ENCODE peak calls at places on chromosomes 4 and X, in four cellular contexts. One of them, this sample, is unnamed.
A peak's percentile ranks its signal among the peaks of the same experiment; 100 is the strongest.

GRCh38 chrX:119009071-119009470 is 34.7 kb downstream of the LONRF3 start:
- DNase-seq in SK-N-SH: no peak
- DNase-seq in HepG2: no peak
- DNase-seq in GM12878: no peak
- DNase-seq in this sample: no peak

GRCh38 chr4:153594208-153594607 is 89.9 kb upstream of the TLR2 start:
- DNase-seq in SK-N-SH: no peak
- DNase-seq in HepG2: no peak
- DNase-seq in GM12878: no peak
- DNase-seq in this sample: peak; percentile 70

GRCh38 chrX:134258202-134258601 is 21.2 kb downstream of the CCDC160 start:
- DNase-seq in GM12878: no peak
- DNase-seq in SK-N-SH: no peak
- DNase-seq in HepG2: no peak
- DNase-seq in this sample: no peak

GRCh38 chrX:150680974-150681373 is 12.2 kb upstream of the MTMR1 start:
- DNase-seq in SK-N-SH: peak; percentile 36
- DNase-seq in HepG2: peak; percentile 7
- DNase-seq in GM12878: no peak
- DNase-seq in this sample: peak; percentile 57

GRCh38 chr4:152107736-152108500 is 347.1 kb upstream of the GATB start:
- DNase-seq in SK-N-SH: no peak
- DNase-seq in GM12878: no peak
- DNase-seq in HepG2: no peak
- DNase-seq in this sample: no peak

GRCh38 chrX:152418025-152418424 is 33.1 kb downstream of the GABRA3 start:
- DNase-seq in GM12878: no peak
- DNase-seq in SK-N-SH: no peak
- DNase-seq in HepG2: no peak
- DNase-seq in this sample: no peak

GRCh38 chr4:188414441-188414840 is 275.2 kb downstream of the TRIML1 start:
- DNase-seq in GM12878: no peak
- DNase-seq in HepG2: no peak
- DNase-seq in SK-N-SH: no peak
- DNase-seq in this sample: no peak

GRCh38 chr4:153261431-153261830 is 57.2 kb downstream of the TRIM2 start:
- DNase-seq in GM12878: no peak
- DNase-seq in HepG2: no peak
- DNase-seq in SK-N-SH: no peak
- DNase-seq in this sample: no peak

GRCh38 chrX:154486052-154486395 is 391 bp downstream of the UBL4A start:
- DNase-seq in GM12878: no peak
- DNase-seq in SK-N-SH: peak; percentile 56
- DNase-seq in HepG2: no peak
- DNase-seq in this sample: no peak

GRCh38 chrX:107542500-107542899 is 85.8 kb upstream of the PRPS1 start:
- DNase-seq in GM12878: no peak
- DNase-seq in HepG2: peak; percentile 34
- DNase-seq in SK-N-SH: peak; percentile 19
- DNase-seq in this sample: no peak

GRCh38 chrX:123184858-123185251 is 777 bp downstream of the GRIA3 start:
- DNase-seq in HepG2: no peak
- DNase-seq in SK-N-SH: peak; percentile 51
- DNase-seq in GM12878: no peak
- DNase-seq in this sample: no peak

GRCh38 chr4:79855081-79855480 is 217.9 kb downstream of the ANTXR2 start:
- DNase-seq in SK-N-SH: no peak
- DNase-seq in GM12878: no peak
- DNase-seq in HepG2: no peak
- DNase-seq in this sample: no peak

GRCh38 chr4:111618908-111619307 is 526.3 kb upstream of the FAM241A start:
- DNase-seq in GM12878: no peak
- DNase-seq in HepG2: no peak
- DNase-seq in SK-N-SH: no peak
- DNase-seq in this sample: no peak

GRCh38 chr4:8398347-8398746 is 42.2 kb downstream of the ACOX3 start:
- DNase-seq in HepG2: no peak
- DNase-seq in GM12878: no peak
- DNase-seq in SK-N-SH: no peak
- DNase-seq in this sample: no peak

GRCh38 chrX:132395059-132395458 is 93.8 kb downstream of the MBNL3 start:
- DNase-seq in GM12878: no peak
- DNase-seq in HepG2: no peak
- DNase-seq in SK-N-SH: no peak
- DNase-seq in this sample: no peak

GRCh38 chr4:86033171-86033570 is 326.7 kb downstream of the MAPK10 start:
- DNase-seq in HepG2: no peak
- DNase-seq in GM12878: no peak
- DNase-seq in SK-N-SH: no peak
- DNase-seq in this sample: no peak

GRCh38 chr4:83259586-83259985 is 25.0 kb downstream of the COQ2 start:
- DNase-seq in HepG2: no peak
- DNase-seq in GM12878: no peak
- DNase-seq in SK-N-SH: no peak
- DNase-seq in this sample: no peak

GRCh38 chrX:110846071-110846470 is 50.5 kb upstream of the CHRDL1 start:
- DNase-seq in GM12878: no peak
- DNase-seq in SK-N-SH: no peak
- DNase-seq in HepG2: no peak
- DNase-seq in this sample: no peak

GRCh38 chrX:72569786-72570185 is 2.9 kb downstream of the HDAC8 start:
- DNase-seq in HepG2: no peak
- DNase-seq in GM12878: no peak
- DNase-seq in SK-N-SH: no peak
- DNase-seq in this sample: no peak

GRCh38 chr4:165788686-165789463 is 84.2 kb upstream of the TLL1 start:
- DNase-seq in SK-N-SH: no peak
- DNase-seq in HepG2: no peak
- DNase-seq in GM12878: no peak
- DNase-seq in this sample: no peak

GRCh38 chr4:46329118-46329976 is 60.6 kb downstream of the GABRA2 start:
- DNase-seq in SK-N-SH: peak; percentile 2
- DNase-seq in GM12878: no peak
- DNase-seq in HepG2: peak; percentile 46
- DNase-seq in this sample: peak; percentile 9

GRCh38 chr4:183554346-183554686 is 49.5 kb downstream of the ING2 start:
- DNase-seq in SK-N-SH: no peak
- DNase-seq in HepG2: no peak
- DNase-seq in GM12878: no peak
- DNase-seq in this sample: no peak

GRCh38 chr4:40621229-40621591 is 8.5 kb downstream of the RBM47 start:
- DNase-seq in GM12878: peak; percentile 72
- DNase-seq in SK-N-SH: no peak
- DNase-seq in HepG2: no peak
- DNase-seq in this sample: no peak

GRCh38 chr4:25234390-25235367 is 846 bp downstream of the PI4K2B start:
- DNase-seq in GM12878: peak; percentile 78
- DNase-seq in SK-N-SH: peak; percentile 71
- DNase-seq in HepG2: peak; percentile 89
- DNase-seq in this sample: peak; percentile 86

GRCh38 chr4:146976145-146976544 is 30.5 kb upstream of the TTC29 start:
- DNase-seq in SK-N-SH: no peak
- DNase-seq in GM12878: no peak
- DNase-seq in HepG2: no peak
- DNase-seq in this sample: no peak

GRCh38 chrX:37349131-37350033 is at the start of gene PRRG1:
- DNase-seq in HepG2: peak; percentile 67
- DNase-seq in SK-N-SH: peak; percentile 64
- DNase-seq in GM12878: no peak
- DNase-seq in this sample: no peak

GRCh38 chr4:57102050-57102564 is 8.1 kb downstream of the IGFBP7 start:
- DNase-seq in HepG2: peak; percentile 52
- DNase-seq in GM12878: no peak
- DNase-seq in SK-N-SH: no peak
- DNase-seq in this sample: no peak

GRCh38 chr4:154928640-154929257 is 147.7 kb downstream of the RBM46 start:
- DNase-seq in HepG2: peak; percentile 32
- DNase-seq in GM12878: no peak
- DNase-seq in SK-N-SH: peak; percentile 31
- DNase-seq in this sample: peak; percentile 57

GRCh38 chrX:8364369-8365141 is 100.1 kb upstream of the VCX3B start:
- DNase-seq in SK-N-SH: peak; percentile 7
- DNase-seq in HepG2: peak; percentile 2
- DNase-seq in GM12878: no peak
- DNase-seq in this sample: no peak

GRCh38 chrX:13716905-13717304 is 17.5 kb downstream of the TRAPPC2 start:
- DNase-seq in HepG2: no peak
- DNase-seq in GM12878: no peak
- DNase-seq in SK-N-SH: no peak
- DNase-seq in this sample: no peak

GRCh38 chr4:138959421-138959820 is 56.2 kb upstream of the NOCT start:
- DNase-seq in SK-N-SH: no peak
- DNase-seq in HepG2: no peak
- DNase-seq in GM12878: no peak
- DNase-seq in this sample: no peak

GRCh38 chr4:6915041-6916005 is 5.7 kb downstream of the TBC1D14 start:
- DNase-seq in SK-N-SH: no peak
- DNase-seq in GM12878: no peak
- DNase-seq in HepG2: no peak
- DNase-seq in this sample: no peak

GRCh38 chrX:1205681-1206611 is 6.5 kb downstream of the CRLF2 start:
- DNase-seq in SK-N-SH: peak; percentile 8
- DNase-seq in HepG2: no peak
- DNase-seq in GM12878: no peak
- DNase-seq in this sample: peak; percentile 92

GRCh38 chr4:36027203-36027602 is 217.1 kb downstream of the ARAP2 start:
- DNase-seq in GM12878: no peak
- DNase-seq in SK-N-SH: no peak
- DNase-seq in HepG2: no peak
- DNase-seq in this sample: no peak

GRCh38 chr4:145511913-145512522 is 30.4 kb downstream of the SMAD1 start:
- DNase-seq in HepG2: no peak
- DNase-seq in SK-N-SH: no peak
- DNase-seq in GM12878: no peak
- DNase-seq in this sample: no peak

GRCh38 chrX:134006484-134007161 is 21.2 kb upstream of the GPC3 start:
- DNase-seq in GM12878: no peak
- DNase-seq in HepG2: peak; percentile 89
- DNase-seq in SK-N-SH: no peak
- DNase-seq in this sample: no peak

GRCh38 chr4:125520258-125520990 is 205.7 kb downstream of the FAT4 start:
- DNase-seq in HepG2: no peak
- DNase-seq in SK-N-SH: no peak
- DNase-seq in GM12878: no peak
- DNase-seq in this sample: no peak

DNA sequence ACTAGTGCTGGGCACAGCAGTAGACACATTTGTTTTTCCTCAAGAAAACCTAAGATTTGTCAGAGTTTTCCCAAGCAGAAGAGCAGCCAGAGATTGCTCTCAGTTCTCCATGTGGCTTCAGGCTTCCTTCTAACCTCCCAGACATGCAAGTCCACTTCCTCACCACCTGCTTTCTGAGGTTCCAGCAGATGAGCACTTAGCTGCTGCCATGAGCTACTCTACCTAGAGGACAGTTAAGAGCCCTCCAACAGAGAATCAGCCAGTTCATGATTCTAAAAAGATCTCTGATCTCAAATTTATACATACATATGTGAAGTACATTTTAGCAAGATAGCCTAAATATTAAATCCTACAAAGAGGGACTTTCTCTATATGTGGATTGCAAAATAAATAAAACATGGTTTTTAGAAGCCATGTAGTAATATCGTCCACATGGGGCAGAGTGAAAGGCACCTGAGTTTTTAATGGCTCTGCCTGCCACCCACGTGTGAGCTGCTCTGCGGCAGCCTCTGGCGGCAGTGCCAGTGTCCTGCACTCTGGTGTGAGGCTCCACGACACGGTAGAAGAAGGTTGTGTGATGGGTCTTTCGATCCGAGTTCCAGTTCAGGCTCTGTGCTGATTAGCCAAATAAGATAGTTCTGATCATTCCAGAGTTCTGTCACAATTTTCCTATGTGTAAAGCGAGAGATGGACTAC is 10.3 kb downstream of the CYP4V2 start:
- DNase-seq in GM12878: no peak
- DNase-seq in SK-N-SH: peak; percentile 60
- DNase-seq in HepG2: peak; percentile 59
- DNase-seq in this sample: peak; percentile 64
- TF ChIP-seq JUND in GM12878: no peak
- TF ChIP-seq JUND in SK-N-SH: no peak
- TF ChIP-seq JUND in HepG2: no peak
- TF ChIP-seq JUND in this sample: no peak

GRCh38 chr4:127623755-127624087 is 9.0 kb upstream of the INTU start:
- DNase-seq in HepG2: no peak
- DNase-seq in SK-N-SH: no peak
- DNase-seq in GM12878: no peak
- DNase-seq in this sample: no peak
- TF ChIP-seq JUND in HepG2: no peak
- TF ChIP-seq JUND in SK-N-SH: no peak
- TF ChIP-seq JUND in GM12878: no peak
- TF ChIP-seq JUND in this sample: no peak

GRCh38 chrX:10111364-10112148 is 45.2 kb upstream of the CLCN4 start:
- DNase-seq in GM12878: peak; percentile 59
- DNase-seq in SK-N-SH: no peak
- DNase-seq in HepG2: peak; percentile 32
- DNase-seq in this sample: no peak
- TF ChIP-seq JUND in GM12878: no peak
- TF ChIP-seq JUND in SK-N-SH: no peak
- TF ChIP-seq JUND in HepG2: no peak
- TF ChIP-seq JUND in this sample: no peak

GRCh38 chr4:182288534-182288933 is 45.3 kb downstream of the TENM3 start:
- DNase-seq in HepG2: no peak
- DNase-seq in SK-N-SH: no peak
- DNase-seq in GM12878: no peak
- DNase-seq in this sample: no peak

GRCh38 chr4:182289809-182290208 is 46.6 kb downstream of the TENM3 start:
- DNase-seq in HepG2: no peak
- DNase-seq in GM12878: no peak
- DNase-seq in SK-N-SH: no peak
- DNase-seq in this sample: no peak

GRCh38 chr4:182286936-182287335 is 43.7 kb downstream of the TENM3 start:
- DNase-seq in SK-N-SH: no peak
- DNase-seq in HepG2: no peak
- DNase-seq in GM12878: no peak
- DNase-seq in this sample: no peak

GRCh38 chr4:182280439-182281111 is 37.4 kb downstream of the TENM3 start:
- DNase-seq in HepG2: no peak
- DNase-seq in SK-N-SH: no peak
- DNase-seq in GM12878: no peak
- DNase-seq in this sample: no peak

DNA sequence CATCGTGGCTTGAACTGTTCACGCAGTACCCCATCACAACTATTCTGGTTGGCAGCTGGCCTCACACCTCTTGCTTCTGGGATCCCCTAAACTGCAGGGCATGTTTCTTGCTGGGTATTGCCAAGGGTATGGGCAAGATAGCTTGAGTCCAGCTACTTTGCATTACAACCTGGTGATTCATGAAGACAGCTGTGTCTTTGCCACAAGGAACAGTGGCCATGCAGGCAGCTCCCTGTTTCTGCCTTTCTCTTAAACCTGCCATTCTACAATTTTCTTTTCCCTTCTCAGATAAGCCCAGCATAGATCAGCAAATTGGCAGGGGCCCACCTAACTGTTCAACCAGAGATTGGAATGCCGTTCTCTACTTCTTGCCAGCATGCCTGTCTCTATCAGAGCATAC is 42.8 kb downstream of the TENM3 start:
- DNase-seq in GM12878: no peak
- DNase-seq in HepG2: no peak
- DNase-seq in SK-N-SH: no peak
- DNase-seq in this sample: no peak
- TF ChIP-seq JUND in GM12878: no peak
- TF ChIP-seq JUND in HepG2: no peak
- TF ChIP-seq JUND in SK-N-SH: peak; percentile 12
- TF ChIP-seq JUND in this sample: no peak

This sample was measured in T47D.